ENCODE peak calls at places on chromosome 7, in ten cellular contexts. D, Y, R, N, A, G, Q, P, B and S are unnamed samples.

GRCh38 chr7:150660939-150661613 is 24.4 kb upstream of the GIMAP2 start:
- DNase-seq in D (no peak), Y (no peak), R (no peak), N (no peak), A (no peak), G (no peak), Q (no peak), P (no peak), B (no peak), S (no peak)

GRCh38 chr7:155660059-155660757 is 15.7 kb downstream of the RBM33 start:
- DNase-seq in D (no peak), Y (no peak), R (no peak), N (no peak), A (no peak), G (no peak), Q (no peak), P (peak), B (no peak), S (no peak)

GRCh38 chr7:154451480-154452457 is 399.6 kb downstream of the DPP6 start:
- DNase-seq in D (no peak), Y (no peak), R (no peak), N (no peak), A (no peak), G (no peak), Q (no peak), P (no peak), B (no peak), S (no peak)

GRCh38 chr7:7861211-7861633 is 107.4 kb upstream of the GLCCI1 start:
- DNase-seq in D (peak), Y (no peak), R (peak), N (no peak), A (no peak), G (no peak), Q (no peak), P (no peak), B (no peak), S (peak)

GRCh38 chr7:100865971-100866720 is 1.0 kb upstream of the TRIP6 start:
- DNase-seq in D (peak), Y (no peak), R (peak), N (peak), A (no peak), G (no peak), Q (peak), P (no peak), B (peak), S (no peak)

GRCh38 chr7:114959931-114960330 is 38.0 kb downstream of the MDFIC start:
- DNase-seq in D (peak), Y (no peak), R (no peak), N (no peak), A (no peak), G (no peak), Q (no peak), P (peak), B (no peak), S (no peak)

GRCh38 chr7:1742555-1743303 is 72.7 kb downstream of the ELFN1 start:
- DNase-seq in D (peak), Y (no peak), R (peak), N (no peak), A (no peak), G (no peak), Q (peak), P (peak), B (peak), S (no peak)

GRCh38 chr7:44574286-44574872 is 671 bp upstream of the DDX56 start:
- DNase-seq in D (no peak), Y (no peak), R (no peak), N (no peak), A (no peak), G (no peak), Q (no peak), P (no peak), B (no peak), S (no peak)

GRCh38 chr7:24025094-24025493 is 258.9 kb upstream of the NPY start:
- DNase-seq in D (peak), Y (no peak), R (no peak), N (peak), A (no peak), G (no peak), Q (no peak), P (no peak), B (no peak), S (no peak)

GRCh38 chr7:128886391-128887168 is 23.9 kb downstream of the ATP6V1F start:
- DNase-seq in D (no peak), Y (no peak), R (no peak), N (no peak), A (no peak), G (no peak), Q (no peak), P (no peak), B (no peak), S (no peak)

GRCh38 chr7:103660455-103661371 is 214.7 kb upstream of the SLC26A5 start:
- DNase-seq in D (peak), Y (no peak), R (peak), N (no peak), A (no peak), G (no peak), Q (no peak), P (no peak), B (no peak), S (no peak)

GRCh38 chr7:50359995-50360925 is 55.7 kb downstream of the IKZF1 start:
- DNase-seq in D (no peak), Y (peak), R (no peak), N (no peak), A (no peak), G (no peak), Q (no peak), P (no peak), B (no peak), S (no peak)

GRCh38 chr7:98643232-98643985 is 26.3 kb downstream of the NPTX2 start:
- DNase-seq in D (no peak), Y (no peak), R (no peak), N (no peak), A (no peak), G (no peak), Q (no peak), P (no peak), B (no peak), S (no peak)

GRCh38 chr7:40311307-40311706 is 176.5 kb downstream of the SUGCT start:
- DNase-seq in D (no peak), Y (no peak), R (peak), N (no peak), A (no peak), G (no peak), Q (no peak), P (peak), B (no peak), S (no peak)

GRCh38 chr7:47500103-47500563 is 81.8 kb downstream of the TNS3 start:
- DNase-seq in D (no peak), Y (no peak), R (no peak), N (no peak), A (no peak), G (no peak), Q (no peak), P (no peak), B (no peak), S (no peak)

GRCh38 chr7:47444376-47445098 is 137.4 kb downstream of the TNS3 start:
- DNase-seq in D (peak), Y (no peak), R (peak), N (peak), A (no peak), G (no peak), Q (no peak), P (peak), B (no peak), S (no peak)

GRCh38 chr7:101891936-101892640 is 74.7 kb downstream of the CUX1 start:
- DNase-seq in D (peak), Y (no peak), R (no peak), N (no peak), A (no peak), G (no peak), Q (no peak), P (no peak), B (no peak), S (no peak)

GRCh38 chr7:117458977-117459583 is 20.7 kb upstream of the CFTR start:
- DNase-seq in D (peak), Y (no peak), R (peak), N (peak), A (no peak), G (no peak), Q (no peak), P (peak), B (no peak), S (peak)

GRCh38 chr7:2786607-2787116 is 57.4 kb downstream of the GNA12 start:
- DNase-seq in D (no peak), Y (no peak), R (no peak), N (no peak), A (no peak), G (no peak), Q (no peak), P (no peak), B (no peak), S (no peak)

GRCh38 chr7:112296416-112296815 is 89.9 kb downstream of the ZNF277 start:
- DNase-seq in D (no peak), Y (no peak), R (peak), N (no peak), A (no peak), G (no peak), Q (no peak), P (no peak), B (no peak), S (no peak)

GRCh38 chr7:152867482-152867833 is 107.9 kb downstream of the ACTR3B start:
- DNase-seq in D (no peak), Y (no peak), R (no peak), N (no peak), A (no peak), G (no peak), Q (no peak), P (no peak), B (no peak), S (no peak)

GRCh38 chr7:124992881-124993562 is 63.4 kb upstream of the POT1 start:
- DNase-seq in D (peak), Y (no peak), R (peak), N (no peak), A (peak), G (no peak), Q (no peak), P (no peak), B (no peak), S (no peak)

GRCh38 chr7:15016726-15017125 is 114.2 kb upstream of the DGKB start:
- DNase-seq in D (no peak), Y (no peak), R (peak), N (no peak), A (no peak), G (no peak), Q (no peak), P (no peak), B (no peak), S (no peak)

GRCh38 chr7:15012135-15012534 is 109.6 kb upstream of the DGKB start:
- DNase-seq in D (no peak), Y (no peak), R (no peak), N (no peak), A (no peak), G (no peak), Q (peak), P (no peak), B (no peak), S (no peak)

GRCh38 chr7:15015545-15016314 is 113.2 kb upstream of the DGKB start:
- DNase-seq in D (peak), Y (no peak), R (peak), N (peak), A (no peak), G (peak), Q (peak), P (peak), B (no peak), S (peak)

GRCh38 chr7:15018981-15019380 is 116.4 kb upstream of the DGKB start:
- DNase-seq in D (no peak), Y (no peak), R (no peak), N (no peak), A (no peak), G (no peak), Q (no peak), P (no peak), B (no peak), S (no peak)

GRCh38 chr7:15016315-15016667 is 113.7 kb upstream of the DGKB start:
- DNase-seq in D (no peak), Y (no peak), R (no peak), N (no peak), A (no peak), G (no peak), Q (no peak), P (no peak), B (no peak), S (no peak)
- TF ChIP-seq CTCF in D (no peak), Y (peak), R (no peak), N (no peak), A (no peak), G (peak), Q (no peak), P (no peak), B (no peak), S (no peak)

GRCh38 chr7:105352922-105353668 is 35.6 kb downstream of the SRPK2 start:
- DNase-seq in D (no peak), Y (no peak), R (no peak), N (no peak), A (no peak), G (no peak), Q (no peak), P (no peak), B (no peak), S (no peak)

GRCh38 chr7:105353752-105354328 is 34.9 kb downstream of the SRPK2 start:
- DNase-seq in D (peak), Y (no peak), R (no peak), N (no peak), A (no peak), G (no peak), Q (peak), P (no peak), B (no peak), S (no peak)

GRCh38 chr7:105352018-105352612 is 36.6 kb downstream of the SRPK2 start:
- DNase-seq in D (peak), Y (peak), R (peak), N (no peak), A (no peak), G (no peak), Q (peak), P (peak), B (no peak), S (peak)

GRCh38 chr7:105355701-105356100 is 33.0 kb downstream of the SRPK2 start:
- DNase-seq in D (no peak), Y (no peak), R (no peak), N (no peak), A (no peak), G (no peak), Q (no peak), P (no peak), B (no peak), S (no peak)

DNA sequence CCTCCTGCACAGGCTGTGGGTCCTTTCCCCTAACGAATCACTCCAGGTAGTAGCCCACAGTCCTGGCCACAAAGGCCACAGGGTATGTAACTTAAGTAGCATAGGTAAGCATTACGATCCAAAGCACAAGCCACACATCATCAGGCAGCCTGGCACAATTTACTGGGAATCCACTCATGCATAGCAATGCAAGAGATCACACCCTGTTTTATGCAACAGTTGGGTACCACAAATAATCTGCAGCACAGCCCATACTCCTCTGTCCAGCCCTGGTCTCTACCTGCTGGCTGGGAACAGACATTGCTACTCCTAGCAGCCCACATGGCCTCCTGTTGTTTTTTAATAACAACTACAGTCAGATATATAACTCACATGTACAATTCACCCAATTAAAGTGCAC is 34.3 kb downstream of the SRPK2 start:
- DNase-seq in D (no peak), Y (no peak), R (no peak), N (no peak), A (no peak), G (no peak), Q (no peak), P (no peak), B (no peak), S (no peak)
- TF ChIP-seq CTCF in D (no peak), Y (no peak), R (no peak), N (no peak), A (no peak), G (no peak), Q (no peak), P (no peak), B (no peak), S (no peak)

DNA sequence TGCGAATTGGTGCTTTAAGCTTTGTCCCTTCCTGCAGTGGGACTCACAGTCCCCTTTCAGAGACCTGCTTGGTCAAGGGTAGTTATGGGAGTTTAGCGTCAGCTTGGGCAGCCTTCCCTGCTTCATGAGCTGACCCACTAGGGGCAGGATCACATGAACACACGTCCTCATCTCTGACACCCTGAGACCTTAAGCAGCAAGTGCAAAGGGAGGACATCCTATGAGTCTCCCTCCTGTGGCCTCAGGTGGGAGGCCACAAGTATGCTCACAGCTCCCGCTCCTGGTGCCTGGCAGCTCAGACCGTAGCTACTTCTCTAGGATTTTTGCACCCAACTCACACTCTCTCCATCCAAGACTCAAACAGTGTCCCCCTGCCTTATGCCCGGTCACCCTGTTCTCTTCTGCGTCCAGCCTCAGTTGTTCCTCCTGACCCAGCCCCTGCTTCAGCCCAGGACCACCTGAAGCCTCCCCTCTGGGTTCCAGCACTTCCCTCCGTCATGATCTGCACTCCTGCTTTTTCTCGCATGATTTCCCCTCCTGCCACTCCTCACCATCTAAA is 136.6 kb upstream of the FAM20C start:
- DNase-seq in D (no peak), Y (no peak), R (no peak), N (peak), A (no peak), G (no peak), Q (no peak), P (no peak), B (no peak), S (no peak)
- TF ChIP-seq CTCF in D (no peak), Y (no peak), R (no peak), N (peak), A (no peak), G (no peak), Q (no peak), P (no peak), B (no peak), S (no peak)

GRCh38 chr7:133349101-133349500 is 96.2 kb downstream of the EXOC4 start:
- DNase-seq in D (no peak), Y (no peak), R (no peak), N (no peak), A (no peak), G (no peak), Q (no peak), P (no peak), B (no peak), S (no peak)

GRCh38 chr7:133345690-133346421 is 93.0 kb downstream of the EXOC4 start:
- DNase-seq in D (no peak), Y (no peak), R (no peak), N (peak), A (no peak), G (no peak), Q (no peak), P (no peak), B (no peak), S (no peak)

GRCh38 chr7:133339772-133340171 is 86.9 kb downstream of the EXOC4 start:
- DNase-seq in D (no peak), Y (no peak), R (no peak), N (no peak), A (no peak), G (no peak), Q (no peak), P (no peak), B (no peak), S (no peak)

DNA sequence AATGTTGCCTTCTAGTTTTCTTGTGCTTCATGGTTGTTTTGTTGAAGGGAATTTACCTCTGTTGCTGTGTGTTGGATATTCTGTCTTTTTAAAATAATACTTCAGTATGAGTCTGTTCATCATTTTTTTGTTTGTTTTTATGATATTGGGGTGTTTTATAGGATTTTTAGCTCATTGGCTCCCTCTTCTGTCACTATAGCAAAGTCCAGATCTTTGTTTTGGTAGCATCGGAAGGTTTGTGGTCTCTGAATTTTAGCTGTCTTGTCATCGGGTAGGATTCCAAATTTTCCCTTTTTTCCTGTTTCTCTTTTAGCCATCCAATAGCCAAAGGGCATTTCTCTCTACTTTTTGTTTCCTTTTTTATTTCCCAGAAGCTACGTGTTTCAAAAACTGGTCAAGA is 91.4 kb downstream of the EXOC4 start:
- DNase-seq in D (peak), Y (no peak), R (peak), N (peak), A (no peak), G (no peak), Q (no peak), P (no peak), B (no peak), S (no peak)
- TF ChIP-seq CTCF in D (peak), Y (no peak), R (peak), N (peak), A (no peak), G (peak), Q (peak), P (peak), B (no peak), S (peak)

DNA sequence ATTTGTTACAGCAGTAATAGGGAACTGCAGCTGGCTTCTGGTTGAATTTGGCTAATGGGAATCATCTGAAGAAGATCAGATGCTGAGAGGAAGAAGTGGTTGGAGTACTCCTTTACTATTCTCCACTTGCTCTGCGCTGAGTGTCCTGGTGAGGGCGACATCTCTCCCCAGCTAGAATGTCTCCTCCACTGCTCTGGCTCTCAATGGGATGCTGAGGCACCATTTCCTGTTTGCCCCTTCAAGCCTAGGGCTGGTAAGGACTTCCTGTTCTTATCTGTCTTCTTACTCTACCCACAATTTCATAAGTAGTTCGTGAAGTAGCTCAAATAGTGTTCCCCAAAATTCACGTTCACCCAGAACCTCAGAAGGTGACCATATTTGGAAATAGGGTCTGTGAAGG is 43.2 kb upstream of the TES start:
- DNase-seq in D (no peak), Y (no peak), R (no peak), N (peak), A (no peak), G (no peak), Q (no peak), P (no peak), B (no peak), S (no peak)
- TF ChIP-seq CTCF in D (no peak), Y (no peak), R (no peak), N (peak), A (no peak), G (no peak), Q (no peak), P (peak), B (no peak), S (peak)